ENCODE peak calls at places on chromosomes 11 and 22, in nine cellular contexts. X, M, N, U, I, E, B, O and Q are unnamed samples.

GRCh38 chr11:118653684-118654390 is 25.6 kb downstream of the TREH start:
- DNase-seq in X (no peak), E (no peak), I (no peak), B (no peak), N (no peak), M (no peak), U (no peak), O (no peak), Q (no peak)

GRCh38 chr11:130131957-130132850 is 27.4 kb upstream of the ST14 start:
- DNase-seq in X (peak), O (no peak), N (peak), B (peak), U (peak), I (peak), M (peak), E (peak), Q (peak)

GRCh38 chr11:883527-883926 is 27.1 kb downstream of the CHID1 start:
- DNase-seq in X (no peak), N (no peak), I (no peak), M (no peak), E (no peak), O (no peak), B (no peak), U (no peak), Q (no peak)

GRCh38 chr22:30347255-30347892 is 9.3 kb downstream of the SF3A1 start:
- DNase-seq in O (no peak), X (no peak), M (no peak), E (no peak), N (no peak), B (peak), U (no peak), I (no peak), Q (no peak)

GRCh38 chr11:75896843-75897419 is 81.9 kb downstream of the UVRAG start:
- DNase-seq in N (peak), M (peak), O (no peak), U (peak), B (no peak), X (peak), I (peak), E (peak), Q (peak)

GRCh38 chr11:15095736-15096228 is 18.9 kb upstream of the INSC start:
- DNase-seq in N (no peak), I (peak), O (no peak), U (no peak), X (no peak), B (no peak), M (no peak), E (peak), Q (no peak)

GRCh38 chr22:36988075-36988474 is 31.2 kb downstream of the TST start:
- DNase-seq in X (no peak), E (no peak), N (no peak), M (no peak), O (no peak), U (no peak), I (no peak), B (no peak), Q (no peak)

GRCh38 chr11:124863137-124863825 is 2.0 kb upstream of the ROBO3 start:
- DNase-seq in B (no peak), O (no peak), I (peak), U (peak), X (peak), M (no peak), N (peak), E (peak), Q (peak)

GRCh38 chr22:43983808-43984207 is 28.6 kb downstream of the SAMM50 start:
- DNase-seq in B (no peak), E (no peak), N (no peak), O (no peak), I (no peak), M (no peak), X (no peak), U (no peak), Q (no peak)

GRCh38 chr11:382081-382643 is 11.8 kb upstream of the PKP3 start:
- DNase-seq in N (no peak), M (no peak), O (no peak), X (no peak), U (no peak), I (no peak), E (no peak), B (no peak), Q (no peak)